ENCODE peak calls at places on chromosome 1, in eight cellular contexts. One of them, this sample, is unnamed.

GRCh38 chr1:53715478-53715877 is 23.5 kb downstream of the GLIS1 start:
- DNase-seq in right lobe of liver: no peak
- DNase-seq in endothelial cell: peak
- DNase-seq in IMR-90: peak
- DNase-seq in left ventricle myocardium superior: no peak
- DNase-seq in mucosa of gallbladder: no peak
- DNase-seq in hippocampal formation: no peak
- DNase-seq in T-helper 17 cell: no peak
- DNase-seq in this sample: peak

GRCh38 chr1:162956922-162957321 is 95.9 kb upstream of the CCDC190 start:
- DNase-seq in hippocampal formation: no peak
- DNase-seq in right lobe of liver: no peak
- DNase-seq in left ventricle myocardium superior: no peak
- DNase-seq in mucosa of gallbladder: no peak
- DNase-seq in endothelial cell: no peak
- DNase-seq in IMR-90: peak
- DNase-seq in T-helper 17 cell: no peak
- DNase-seq in this sample: no peak

GRCh38 chr1:22053018-22053860 is 730 bp downstream of the CDC42 start:
- DNase-seq in left ventricle myocardium superior: peak
- DNase-seq in IMR-90: peak
- DNase-seq in T-helper 17 cell: peak
- DNase-seq in mucosa of gallbladder: peak
- DNase-seq in endothelial cell: peak
- DNase-seq in hippocampal formation: peak
- DNase-seq in right lobe of liver: peak
- DNase-seq in this sample: peak

GRCh38 chr1:10866314-10867091 is 70.1 kb upstream of the CASZ1 start:
- DNase-seq in right lobe of liver: no peak
- DNase-seq in T-helper 17 cell: no peak
- DNase-seq in mucosa of gallbladder: no peak
- DNase-seq in endothelial cell: peak
- DNase-seq in left ventricle myocardium superior: peak
- DNase-seq in IMR-90: peak
- DNase-seq in hippocampal formation: no peak
- DNase-seq in this sample: peak

GRCh38 chr1:156703336-156703735 is 2.0 kb downstream of the CRABP2 start:
- DNase-seq in T-helper 17 cell: no peak
- DNase-seq in endothelial cell: no peak
- DNase-seq in mucosa of gallbladder: no peak
- DNase-seq in left ventricle myocardium superior: no peak
- DNase-seq in right lobe of liver: no peak
- DNase-seq in IMR-90: no peak
- DNase-seq in hippocampal formation: no peak
- DNase-seq in this sample: no peak

GRCh38 chr1:203650012-203650836 is 23.6 kb downstream of the ATP2B4 start:
- DNase-seq in left ventricle myocardium superior: peak
- DNase-seq in right lobe of liver: peak
- DNase-seq in endothelial cell: peak
- DNase-seq in T-helper 17 cell: peak
- DNase-seq in hippocampal formation: no peak
- DNase-seq in mucosa of gallbladder: peak
- DNase-seq in IMR-90: peak
- DNase-seq in this sample: peak

GRCh38 chr1:210233495-210234253 is 1.1 kb downstream of the SERTAD4 start:
- DNase-seq in T-helper 17 cell: no peak
- DNase-seq in right lobe of liver: no peak
- DNase-seq in hippocampal formation: peak
- DNase-seq in mucosa of gallbladder: peak
- DNase-seq in left ventricle myocardium superior: peak
- DNase-seq in endothelial cell: peak
- DNase-seq in IMR-90: peak
- DNase-seq in this sample: peak

GRCh38 chr1:40751802-40752201 is 31.8 kb upstream of the KCNQ4 start:
- DNase-seq in right lobe of liver: no peak
- DNase-seq in mucosa of gallbladder: no peak
- DNase-seq in T-helper 17 cell: no peak
- DNase-seq in IMR-90: no peak
- DNase-seq in hippocampal formation: no peak
- DNase-seq in endothelial cell: no peak
- DNase-seq in left ventricle myocardium superior: no peak
- DNase-seq in this sample: no peak

GRCh38 chr1:10910490-10911273 is 101.8 kb upstream of the TARDBP start:
- DNase-seq in T-helper 17 cell: no peak
- DNase-seq in mucosa of gallbladder: no peak
- DNase-seq in left ventricle myocardium superior: no peak
- DNase-seq in hippocampal formation: no peak
- DNase-seq in IMR-90: no peak
- DNase-seq in endothelial cell: no peak
- DNase-seq in right lobe of liver: no peak
- DNase-seq in this sample: no peak

GRCh38 chr1:111483166-111483565 is 9.4 kb downstream of the C1orf162 start:
- DNase-seq in mucosa of gallbladder: no peak
- DNase-seq in left ventricle myocardium superior: no peak
- DNase-seq in endothelial cell: no peak
- DNase-seq in IMR-90: peak
- DNase-seq in right lobe of liver: no peak
- DNase-seq in T-helper 17 cell: no peak
- DNase-seq in hippocampal formation: no peak
- DNase-seq in this sample: no peak

GRCh38 chr1:12358499-12358898 is 128.7 kb downstream of the VPS13D start:
- DNase-seq in mucosa of gallbladder: no peak
- DNase-seq in IMR-90: no peak
- DNase-seq in T-helper 17 cell: no peak
- DNase-seq in left ventricle myocardium superior: no peak
- DNase-seq in endothelial cell: no peak
- DNase-seq in right lobe of liver: no peak
- DNase-seq in hippocampal formation: no peak
- DNase-seq in this sample: no peak